ENCODE peak calls at places on chromosome 13, in six cellular contexts. L is tibial nerve, I is lung, B is PC-9, G is MM.1S, S is progenitor cell of endocrine pancreas. N is an unnamed sample.

GRCh38 chr13:30113983-30114491 is 193.3 kb downstream of the KATNAL1 start:
- DNase-seq in S (no peak), I (peak; percentile 64), L (no peak), B (no peak), G (no peak), N (no peak)

GRCh38 chr13:80945328-80945727 is 604.4 kb upstream of the SPRY2 start:
- DNase-seq in L (no peak), S (peak; percentile 29), B (no peak), G (no peak), I (no peak), N (no peak)

GRCh38 chr13:75938811-75939525 is 302.8 kb downstream of the LMO7 start:
- DNase-seq in S (no peak), L (no peak), I (no peak), G (no peak), B (no peak), N (no peak)

GRCh38 chr13:35712907-35713685 is 236.6 kb upstream of the MAB21L1 start:
- DNase-seq in B (peak; percentile 37), I (no peak), L (no peak), S (no peak), G (no peak), N (peak; percentile 97)

GRCh38 chr13:46858163-46858562 is 38.7 kb downstream of the HTR2A start:
- DNase-seq in L (no peak), G (no peak), I (no peak), S (no peak), B (no peak), N (no peak)

GRCh38 chr13:77896536-77896935 is 22.1 kb downstream of the EDNRB start:
- DNase-seq in S (no peak), G (no peak), B (no peak), I (no peak), L (peak; percentile 16), N (no peak)

GRCh38 chr13:33692531-33692930 is 125.4 kb upstream of the RFC3 start:
- DNase-seq in B (no peak), G (no peak), L (no peak), I (no peak), S (no peak), N (no peak)

GRCh38 chr13:77521194-77521593 is 14.3 kb upstream of the SCEL start:
- DNase-seq in G (no peak), S (no peak), I (no peak), B (peak; percentile 98), L (no peak), N (no peak)

GRCh38 chr13:22311734-22312404 is 641.0 kb downstream of the FGF9 start:
- DNase-seq in G (no peak), B (no peak), I (no peak), L (no peak), S (no peak), N (no peak)

GRCh38 chr13:35953537-35954206 is 177.5 kb downstream of the DCLK1 start:
- DNase-seq in I (peak; percentile 60), L (peak; percentile 70), S (peak; percentile 43), B (peak; percentile 42), G (peak; percentile 51), N (peak; percentile 87)

GRCh38 chr13:95660981-95661581 is 15.9 kb upstream of the DNAJC3 start:
- DNase-seq in B (peak; percentile 62), I (no peak), S (no peak), G (peak; percentile 65), L (no peak), N (no peak)

GRCh38 chr13:55816976-55817601 is 1323.6 kb upstream of the PRR20A start:
- DNase-seq in S (no peak), I (no peak), G (no peak), B (no peak), L (no peak), N (no peak)

GRCh38 chr13:40351537-40352384 is 314.7 kb downstream of the FOXO1 start:
- DNase-seq in I (no peak), L (no peak), S (no peak), B (no peak), G (no peak), N (no peak)

GRCh38 chr13:42377640-42378382 is 105.9 kb downstream of the AKAP11 start:
- DNase-seq in L (no peak), B (no peak), G (peak; percentile 72), S (no peak), I (no peak), N (no peak)

GRCh38 chr13:27631665-27632064 is 10.0 kb downstream of the POLR1D start:
- DNase-seq in S (no peak), G (no peak), L (no peak), B (no peak), I (no peak), N (no peak)

GRCh38 chr13:57716295-57716694 is 84.8 kb downstream of the PCDH17 start:
- DNase-seq in G (no peak), S (no peak), I (peak; percentile 39), L (no peak), B (no peak), N (no peak)

GRCh38 chr13:42119875-42120274 is 71.4 kb downstream of the DGKH start:
- DNase-seq in S (no peak), B (no peak), I (no peak), L (no peak), G (no peak), N (no peak)

GRCh38 chr13:99087954-99088491 is 110.2 kb upstream of the DOCK9 start:
- DNase-seq in B (peak; percentile 77), I (no peak), S (no peak), L (no peak), G (peak; percentile 24), N (no peak)

GRCh38 chr13:24892844-24893243 is 128.9 kb downstream of the RNF17 start:
- DNase-seq in I (no peak), S (no peak), G (no peak), L (no peak), B (no peak), N (no peak)

GRCh38 chr13:46173656-46174055 is 8.3 kb downstream of the LCP1 start:
- DNase-seq in L (no peak), S (no peak), B (no peak), I (no peak), G (no peak), N (no peak)

GRCh38 chr13:41231786-41232185 is 31.6 kb downstream of the MTRF1 start:
- DNase-seq in S (no peak), L (no peak), I (peak; percentile 39), B (no peak), G (no peak), N (no peak)

GRCh38 chr13:94119360-94119936 is 360.0 kb downstream of the DCT start:
- DNase-seq in I (peak; percentile 35), L (no peak), S (peak; percentile 32), G (no peak), B (no peak), N (no peak)
- TF ChIP-seq CTCF in I (no peak), L (no peak), S (peak; percentile 57), G (no peak), B (no peak), N (peak; percentile 4)

DNA sequence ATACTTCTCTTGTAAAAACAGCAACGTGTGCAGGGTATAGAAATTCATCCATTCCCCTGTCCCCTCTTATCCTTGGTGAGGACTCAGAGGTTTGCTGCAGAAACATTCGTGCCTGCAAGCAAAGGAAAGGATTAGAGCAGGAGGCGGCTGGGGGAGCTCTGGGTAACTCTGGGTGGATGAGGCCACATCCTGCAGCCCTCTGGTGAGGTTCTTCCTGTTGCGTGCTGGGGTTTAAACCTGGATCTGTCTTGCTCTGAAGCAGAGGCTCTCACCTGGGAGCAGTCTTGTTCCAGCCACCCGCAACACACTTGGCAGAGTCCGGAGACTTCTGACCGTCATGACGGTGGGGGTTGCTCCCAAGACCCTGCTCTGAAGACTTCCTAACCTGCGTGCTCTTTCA is 69.2 kb downstream of the ATP11A start:
- DNase-seq in I (no peak), G (no peak), S (no peak), L (no peak), B (no peak), N (no peak)
- TF ChIP-seq CTCF in I (no peak), G (no peak), S (no peak), L (no peak), B (no peak), N (no peak)

DNA sequence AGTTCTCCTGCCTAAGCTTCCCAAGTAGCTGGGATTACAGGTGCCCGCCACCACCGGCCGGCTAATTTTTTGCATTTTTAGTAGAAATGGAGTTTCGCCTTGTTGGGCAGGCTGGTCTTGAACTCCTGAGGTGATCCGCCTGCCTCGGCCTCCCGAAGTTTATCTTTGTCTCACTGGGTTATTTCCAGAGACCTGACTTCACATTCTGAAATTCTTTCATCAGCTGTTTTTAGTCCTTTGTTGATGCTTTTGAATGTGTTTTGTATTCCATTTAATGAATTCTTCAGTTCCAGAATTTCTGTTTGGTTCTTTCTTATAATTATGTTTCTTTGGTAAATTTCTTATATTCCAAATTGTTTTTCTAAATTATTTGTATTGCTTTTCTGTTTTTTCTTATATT is 55.4 kb upstream of the MLNR start:
- DNase-seq in I (no peak), G (no peak), S (no peak), L (no peak), B (no peak), N (no peak)
- TF ChIP-seq CTCF in I (no peak), G (no peak), S (no peak), L (no peak), B (no peak), N (no peak)

DNA sequence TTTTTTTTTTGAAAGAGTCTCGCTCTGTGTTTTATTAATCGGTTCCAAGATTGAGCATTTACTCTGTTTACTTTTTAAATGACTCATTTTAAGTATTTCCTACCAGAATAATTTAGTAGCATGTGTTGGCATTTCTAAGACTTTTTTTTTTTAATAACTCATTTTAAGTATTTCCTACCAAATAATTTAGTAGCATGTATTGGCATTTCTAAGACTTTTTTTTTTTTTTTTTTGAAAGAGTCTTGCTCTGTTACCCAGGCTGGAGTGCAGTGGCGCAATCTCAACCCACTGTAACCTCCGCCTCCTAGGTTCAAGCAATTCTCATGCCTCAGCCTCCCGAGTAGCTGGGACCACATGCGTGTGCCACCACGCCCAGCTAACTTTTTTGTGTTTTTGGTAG is 13.1 kb downstream of the SETDB2 start:
- DNase-seq in S (no peak), B (no peak), G (no peak), I (no peak), L (no peak), N (no peak)
- TF ChIP-seq CTCF in S (no peak), B (no peak), G (no peak), I (no peak), L (no peak), N (no peak)

N was measured in HFF-Myc.